ENCODE peak calls at places on chromosomes 13 and 19, in nine cellular contexts. N, X, V, Q, K, L, Y, A and S are unnamed samples.

GRCh38 chr13:30105381-30105780 is 202.0 kb downstream of the KATNAL1 start:
- DNase-seq in N (no peak), X (no peak), V (no peak), Q (peak), K (no peak), L (no peak), Y (no peak), A (no peak), S (no peak)

GRCh38 chr19:39087907-39088686 is 3.9 kb downstream of the ACP7 start:
- DNase-seq in N (no peak), X (no peak), V (no peak), Q (no peak), K (no peak), L (no peak), Y (no peak), A (no peak), S (no peak)

GRCh38 chr19:1284979-1285736 is 515 bp upstream of the EFNA2 start:
- DNase-seq in N (no peak), X (no peak), V (no peak), Q (no peak), K (no peak), L (no peak), Y (no peak), A (peak), S (no peak)

GRCh38 chr13:109687559-109688448 is 98.6 kb downstream of the IRS2 start:
- DNase-seq in N (no peak), X (no peak), V (no peak), Q (no peak), K (no peak), L (peak), Y (no peak), A (peak), S (no peak)

GRCh38 chr13:66811445-66811844 is 418.7 kb downstream of the PCDH9 start:
- DNase-seq in N (no peak), X (no peak), V (no peak), Q (no peak), K (no peak), L (no peak), Y (no peak), A (no peak), S (no peak)

GRCh38 chr13:113862766-113863510 is 938 bp downstream of the GAS6 start:
- DNase-seq in N (no peak), X (peak), V (peak), Q (peak), K (peak), L (peak), Y (no peak), A (peak), S (no peak)

GRCh38 chr13:26881154-26881553 is 120.6 kb upstream of the GPR12 start:
- DNase-seq in N (no peak), X (peak), V (no peak), Q (no peak), K (no peak), L (no peak), Y (no peak), A (no peak), S (no peak)

GRCh38 chr19:5436101-5436947 is 18.9 kb upstream of the ZNRF4 start:
- DNase-seq in N (no peak), X (peak), V (no peak), Q (no peak), K (no peak), L (no peak), Y (no peak), A (no peak), S (no peak)

GRCh38 chr13:45482571-45483173 is 17.9 kb downstream of the COG3 start:
- DNase-seq in N (no peak), X (no peak), V (no peak), Q (no peak), K (no peak), L (no peak), Y (peak), A (no peak), S (no peak)

GRCh38 chr13:24742986-24743385 is 21.0 kb upstream of the RNF17 start:
- DNase-seq in N (no peak), X (no peak), V (no peak), Q (no peak), K (no peak), L (no peak), Y (no peak), A (no peak), S (no peak)

GRCh38 chr19:3986260-3987041 is 1.2 kb upstream of the EEF2 start:
- DNase-seq in N (no peak), X (no peak), V (no peak), Q (no peak), K (no peak), L (peak), Y (peak), A (peak), S (peak)

GRCh38 chr19:47330466-47330869 is 1.5 kb upstream of the C5AR2 start:
- DNase-seq in N (no peak), X (no peak), V (no peak), Q (no peak), K (no peak), L (no peak), Y (no peak), A (no peak), S (no peak)

GRCh38 chr19:55179570-55180484 is at the start of gene SYT5:
- DNase-seq in N (no peak), X (peak), V (no peak), Q (no peak), K (no peak), L (peak), Y (no peak), A (peak), S (peak)

GRCh38 chr19:36986131-36986530 is 70.0 kb downstream of the ZNF568 start:
- DNase-seq in N (no peak), X (no peak), V (no peak), Q (no peak), K (no peak), L (no peak), Y (no peak), A (no peak), S (no peak)

GRCh38 chr19:47758433-47758784 is 13.1 kb downstream of the NOP53 start:
- DNase-seq in N (no peak), X (no peak), V (no peak), Q (no peak), K (no peak), L (no peak), Y (no peak), A (no peak), S (no peak)

GRCh38 chr13:113430378-113431110 is 22.7 kb downstream of the ADPRHL1 start:
- DNase-seq in N (no peak), X (no peak), V (no peak), Q (no peak), K (no peak), L (no peak), Y (no peak), A (no peak), S (no peak)

GRCh38 chr13:28349901-28350654 is 144.8 kb downstream of the FLT1 start:
- DNase-seq in N (no peak), X (no peak), V (no peak), Q (no peak), K (no peak), L (no peak), Y (no peak), A (no peak), S (no peak)

GRCh38 chr13:34139660-34140059 is 321.7 kb downstream of the RFC3 start:
- DNase-seq in N (no peak), X (no peak), V (no peak), Q (no peak), K (no peak), L (no peak), Y (no peak), A (no peak), S (no peak)

GRCh38 chr13:26227396-26227971 is 5.4 kb upstream of the RNF6 start:
- DNase-seq in N (no peak), X (no peak), V (no peak), Q (no peak), K (no peak), L (no peak), Y (no peak), A (no peak), S (no peak)

GRCh38 chr19:38852231-38853044 is 2.7 kb upstream of the HNRNPL start:
- DNase-seq in N (peak), X (peak), V (peak), Q (peak), K (peak), L (peak), Y (no peak), A (peak), S (peak)

GRCh38 chr19:13342672-13343071 is 163.6 kb downstream of the CACNA1A start:
- DNase-seq in N (no peak), X (no peak), V (no peak), Q (no peak), K (no peak), L (no peak), Y (no peak), A (no peak), S (no peak)

GRCh38 chr19:29293292-29293691 is 80.3 kb upstream of the UQCRFS1 start:
- DNase-seq in N (no peak), X (no peak), V (no peak), Q (no peak), K (peak), L (no peak), Y (no peak), A (no peak), S (no peak)

GRCh38 chr19:35641515-35642151 is at the start of gene ETV2:
- DNase-seq in N (no peak), X (no peak), V (no peak), Q (no peak), K (no peak), L (peak), Y (no peak), A (peak), S (no peak)

GRCh38 chr13:49217962-49218492 is 2.1 kb upstream of the MLNR start:
- DNase-seq in N (no peak), X (no peak), V (no peak), Q (no peak), K (no peak), L (no peak), Y (no peak), A (no peak), S (no peak)

GRCh38 chr19:28867978-28868377 is 345.0 kb downstream of the UQCRFS1 start:
- DNase-seq in N (no peak), X (no peak), V (no peak), Q (no peak), K (no peak), L (no peak), Y (no peak), A (no peak), S (no peak)

GRCh38 chr19:49390978-49391304 is 2.9 kb downstream of the KASH5 start:
- DNase-seq in N (no peak), X (no peak), V (no peak), Q (no peak), K (no peak), L (no peak), Y (no peak), A (no peak), S (no peak)

GRCh38 chr19:15779756-15780476 is 7.5 kb upstream of the OR10H5 start:
- DNase-seq in N (peak), X (peak), V (peak), Q (peak), K (peak), L (peak), Y (no peak), A (peak), S (no peak)

GRCh38 chr13:35930665-35931631 is 200.2 kb downstream of the DCLK1 start:
- DNase-seq in N (no peak), X (no peak), V (no peak), Q (no peak), K (no peak), L (no peak), Y (no peak), A (no peak), S (no peak)

GRCh38 chr19:49851456-49852259 is 699 bp downstream of the PTOV1 start:
- DNase-seq in N (peak), X (peak), V (peak), Q (peak), K (no peak), L (no peak), Y (no peak), A (peak), S (peak)

GRCh38 chr19:22735911-22736645 is 47.9 kb downstream of the ZNF99 start:
- DNase-seq in N (peak), X (no peak), V (no peak), Q (no peak), K (no peak), L (no peak), Y (no peak), A (no peak), S (no peak)

GRCh38 chr19:22733691-22734090 is 50.3 kb downstream of the ZNF99 start:
- DNase-seq in N (no peak), X (no peak), V (no peak), Q (no peak), K (no peak), L (no peak), Y (no peak), A (no peak), S (no peak)
- TF ChIP-seq CTCF in N (no peak), X (no peak), V (no peak), Q (no peak), K (no peak), L (no peak), Y (no peak), A (no peak), S (no peak)

GRCh38 chr13:37026778-37027177 is 26.2 kb downstream of the EXOSC8 start:
- DNase-seq in N (no peak), X (no peak), V (no peak), Q (no peak), K (no peak), L (no peak), Y (no peak), A (no peak), S (no peak)
- H3K27ac ChIP-seq in N (no peak), X (no peak), V (no peak), Q (no peak), K (no peak), L (no peak), Y (no peak), A (no peak), S (no peak)

GRCh38 chr13:65631078-65631477 is 1599.1 kb downstream of the PCDH9 start:
- DNase-seq in N (no peak), X (no peak), V (no peak), Q (no peak), K (no peak), L (no peak), Y (no peak), A (no peak), S (no peak)
- TF ChIP-seq CTCF in N (no peak), X (no peak), V (no peak), Q (no peak), K (no peak), L (no peak), Y (no peak), A (no peak), S (no peak)

GRCh38 chr13:99823961-99824360 is 147.6 kb downstream of the ZIC5 start:
- DNase-seq in N (no peak), X (no peak), V (no peak), Q (no peak), K (no peak), L (no peak), Y (no peak), A (no peak), S (no peak)
- H3K27ac ChIP-seq in N (no peak), X (no peak), V (no peak), Q (no peak), K (no peak), L (no peak), Y (no peak), A (no peak), S (no peak)

GRCh38 chr19:17510220-17510993 is 1.0 kb upstream of the PGLS start:
- DNase-seq in N (no peak), X (no peak), V (no peak), Q (no peak), K (no peak), L (no peak), Y (no peak), A (no peak), S (no peak)
- TF ChIP-seq CTCF in N (no peak), X (no peak), V (no peak), Q (no peak), K (no peak), L (no peak), Y (no peak), A (no peak), S (no peak)

DNA sequence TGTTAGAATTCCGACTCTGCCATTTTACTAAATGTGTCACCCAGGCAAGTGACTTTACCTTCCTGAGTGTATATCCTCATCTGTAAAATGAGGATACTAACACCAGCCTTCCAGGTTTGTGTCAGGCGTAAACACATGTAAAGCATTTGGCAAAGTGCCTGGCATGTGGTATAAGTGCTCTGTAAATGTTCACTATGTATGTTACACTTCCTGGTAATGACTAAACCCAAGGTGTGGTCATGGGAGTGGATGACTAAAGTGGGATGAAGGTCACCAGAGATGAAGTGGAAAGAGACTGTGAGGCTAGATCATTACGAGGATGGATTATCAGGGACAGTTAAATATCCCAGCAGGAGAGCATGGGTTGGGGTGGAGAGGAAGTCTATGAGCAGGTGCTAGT is 25.6 kb downstream of the DEDD2 start:
- DNase-seq in N (no peak), X (no peak), V (no peak), Q (no peak), K (no peak), L (peak), Y (no peak), A (peak), S (no peak)
- H3K27ac ChIP-seq in N (no peak), X (no peak), V (no peak), Q (peak), K (no peak), L (peak), Y (peak), A (peak), S (no peak)